ENCODE peak calls at places on chromosome 11, in seven cellular contexts. One of them, this sample, is unnamed.

GRCh38 chr11:76578655-76579046 is 91.9 kb downstream of the LRRC32 start:
- DNase-seq in aorta: peak; percentile 85
- DNase-seq in sigmoid colon: no peak
- DNase-seq in cardiac muscle cell: no peak
- DNase-seq in body of pancreas: peak; percentile 39
- DNase-seq in Peyer's patch: peak; percentile 35
- DNase-seq in GM23338: peak; percentile 39
- DNase-seq in this sample: peak; percentile 14

GRCh38 chr11:15195454-15196200 is 80.9 kb downstream of the INSC start:
- DNase-seq in Peyer's patch: no peak
- DNase-seq in cardiac muscle cell: no peak
- DNase-seq in sigmoid colon: no peak
- DNase-seq in GM23338: no peak
- DNase-seq in aorta: no peak
- DNase-seq in body of pancreas: peak; percentile 75
- DNase-seq in this sample: no peak

GRCh38 chr11:97909544-97910394 is 1111.0 kb upstream of the CNTN5 start:
- DNase-seq in GM23338: no peak
- DNase-seq in sigmoid colon: no peak
- DNase-seq in Peyer's patch: no peak
- DNase-seq in cardiac muscle cell: no peak
- DNase-seq in body of pancreas: no peak
- DNase-seq in aorta: no peak
- DNase-seq in this sample: no peak

GRCh38 chr11:115217726-115218311 is 286.4 kb downstream of the CADM1 start:
- DNase-seq in sigmoid colon: no peak
- DNase-seq in Peyer's patch: no peak
- DNase-seq in cardiac muscle cell: no peak
- DNase-seq in body of pancreas: no peak
- DNase-seq in GM23338: no peak
- DNase-seq in aorta: no peak
- DNase-seq in this sample: no peak

GRCh38 chr11:102603091-102603490 is 22.0 kb downstream of the MMP20 start:
- DNase-seq in GM23338: no peak
- DNase-seq in body of pancreas: peak; percentile 56
- DNase-seq in Peyer's patch: no peak
- DNase-seq in aorta: no peak
- DNase-seq in cardiac muscle cell: peak; percentile 15
- DNase-seq in sigmoid colon: no peak
- DNase-seq in this sample: peak; percentile 95

GRCh38 chr11:57111646-57112045 is 70.1 kb upstream of the LRRC55 start:
- DNase-seq in cardiac muscle cell: no peak
- DNase-seq in GM23338: no peak
- DNase-seq in sigmoid colon: no peak
- DNase-seq in body of pancreas: no peak
- DNase-seq in Peyer's patch: no peak
- DNase-seq in aorta: no peak
- DNase-seq in this sample: no peak

GRCh38 chr11:10117709-10118341 is 176.2 kb downstream of the SBF2 start:
- DNase-seq in Peyer's patch: no peak
- DNase-seq in sigmoid colon: no peak
- DNase-seq in aorta: no peak
- DNase-seq in cardiac muscle cell: no peak
- DNase-seq in GM23338: no peak
- DNase-seq in body of pancreas: no peak
- DNase-seq in this sample: no peak

GRCh38 chr11:1844221-1845094 is 5.7 kb downstream of the TNNI2 start:
- DNase-seq in cardiac muscle cell: no peak
- DNase-seq in GM23338: no peak
- DNase-seq in Peyer's patch: peak; percentile 83
- DNase-seq in sigmoid colon: no peak
- DNase-seq in body of pancreas: no peak
- DNase-seq in aorta: no peak
- DNase-seq in this sample: no peak

GRCh38 chr11:115623021-115623451 is 118.8 kb upstream of the CADM1 start:
- DNase-seq in body of pancreas: peak; percentile 55
- DNase-seq in Peyer's patch: no peak
- DNase-seq in aorta: peak; percentile 91
- DNase-seq in GM23338: no peak
- DNase-seq in cardiac muscle cell: peak; percentile 62
- DNase-seq in sigmoid colon: peak; percentile 89
- DNase-seq in this sample: peak; percentile 75

GRCh38 chr11:36500315-36500721 is 9.8 kb downstream of the TRAF6 start:
- DNase-seq in Peyer's patch: no peak
- DNase-seq in GM23338: no peak
- DNase-seq in aorta: no peak
- DNase-seq in body of pancreas: peak; percentile 43
- DNase-seq in cardiac muscle cell: peak; percentile 32
- DNase-seq in sigmoid colon: no peak
- DNase-seq in this sample: peak; percentile 68

GRCh38 chr11:2516276-2517015 is 71.6 kb downstream of the KCNQ1 start:
- DNase-seq in body of pancreas: no peak
- DNase-seq in Peyer's patch: peak; percentile 15
- DNase-seq in aorta: peak; percentile 23
- DNase-seq in sigmoid colon: no peak
- DNase-seq in GM23338: no peak
- DNase-seq in cardiac muscle cell: no peak
- DNase-seq in this sample: peak; percentile 1

GRCh38 chr11:8032576-8033311 is 45.6 kb downstream of the EIF3F start:
- DNase-seq in aorta: no peak
- DNase-seq in sigmoid colon: no peak
- DNase-seq in cardiac muscle cell: no peak
- DNase-seq in GM23338: peak; percentile 34
- DNase-seq in body of pancreas: no peak
- DNase-seq in Peyer's patch: no peak
- DNase-seq in this sample: no peak

GRCh38 chr11:16791494-16791961 is 53.1 kb downstream of the C11orf58 start:
- DNase-seq in Peyer's patch: no peak
- DNase-seq in body of pancreas: peak; percentile 67
- DNase-seq in aorta: peak; percentile 80
- DNase-seq in cardiac muscle cell: no peak
- DNase-seq in GM23338: no peak
- DNase-seq in sigmoid colon: no peak
- DNase-seq in this sample: peak; percentile 53

GRCh38 chr11:92765418-92765817 is 204.0 kb upstream of the MTNR1B start:
- DNase-seq in sigmoid colon: no peak
- DNase-seq in aorta: no peak
- DNase-seq in GM23338: no peak
- DNase-seq in body of pancreas: no peak
- DNase-seq in cardiac muscle cell: no peak
- DNase-seq in Peyer's patch: no peak
- DNase-seq in this sample: no peak

GRCh38 chr11:92764128-92764527 is 205.3 kb upstream of the MTNR1B start:
- DNase-seq in aorta: no peak
- DNase-seq in Peyer's patch: no peak
- DNase-seq in cardiac muscle cell: no peak
- DNase-seq in sigmoid colon: no peak
- DNase-seq in GM23338: no peak
- DNase-seq in body of pancreas: no peak
- DNase-seq in this sample: no peak

GRCh38 chr11:92765965-92766371 is 203.5 kb upstream of the MTNR1B start:
- DNase-seq in cardiac muscle cell: no peak
- DNase-seq in GM23338: peak; percentile 75
- DNase-seq in aorta: no peak
- DNase-seq in Peyer's patch: no peak
- DNase-seq in sigmoid colon: no peak
- DNase-seq in body of pancreas: peak; percentile 6
- DNase-seq in this sample: no peak

GRCh38 chr11:92759571-92760214 is 209.8 kb upstream of the MTNR1B start:
- DNase-seq in body of pancreas: peak; percentile 10
- DNase-seq in aorta: no peak
- DNase-seq in sigmoid colon: no peak
- DNase-seq in Peyer's patch: no peak
- DNase-seq in GM23338: no peak
- DNase-seq in cardiac muscle cell: no peak
- DNase-seq in this sample: no peak

GRCh38 chr11:92762175-92762574 is 207.3 kb upstream of the MTNR1B start:
- DNase-seq in cardiac muscle cell: no peak
- DNase-seq in GM23338: no peak
- DNase-seq in Peyer's patch: no peak
- DNase-seq in aorta: no peak
- DNase-seq in sigmoid colon: no peak
- DNase-seq in body of pancreas: no peak
- DNase-seq in this sample: no peak
- H3K36me3 ChIP-seq in cardiac muscle cell: no peaks in the 10 kb centered on the region
- H3K36me3 ChIP-seq in GM23338: no peaks in the 10 kb centered on the region
- H3K36me3 ChIP-seq in Peyer's patch: no peaks in the 10 kb centered on the region
- H3K36me3 ChIP-seq in aorta: no peaks in the 10 kb centered on the region
- H3K36me3 ChIP-seq in sigmoid colon: no peaks in the 10 kb centered on the region
- H3K36me3 ChIP-seq in body of pancreas: no peaks in the 10 kb centered on the region
- H3K36me3 ChIP-seq in this sample: no peaks in the 10 kb centered on the region

GRCh38 chr11:134248910-134249480 is 4.2 kb downstream of the THYN1 start:
- DNase-seq in body of pancreas: no peak
- DNase-seq in Peyer's patch: no peak
- DNase-seq in aorta: no peak
- DNase-seq in GM23338: no peak
- DNase-seq in cardiac muscle cell: no peak
- DNase-seq in sigmoid colon: no peak
- DNase-seq in this sample: no peak
- H3K36me3 ChIP-seq in body of pancreas: no peaks in the 10 kb centered on the region
- H3K36me3 ChIP-seq in Peyer's patch: no peaks in the 10 kb centered on the region
- H3K36me3 ChIP-seq in aorta: peaks cover 2% of the 10 kb centered on the region
- H3K36me3 ChIP-seq in GM23338: peaks cover 24% of the 10 kb centered on the region
- H3K36me3 ChIP-seq in cardiac muscle cell: peaks cover 34% of the 10 kb centered on the region
- H3K36me3 ChIP-seq in sigmoid colon: peaks cover 64% of the 10 kb centered on the region
- H3K36me3 ChIP-seq in this sample: peaks cover 12% of the 10 kb centered on the region

DNA sequence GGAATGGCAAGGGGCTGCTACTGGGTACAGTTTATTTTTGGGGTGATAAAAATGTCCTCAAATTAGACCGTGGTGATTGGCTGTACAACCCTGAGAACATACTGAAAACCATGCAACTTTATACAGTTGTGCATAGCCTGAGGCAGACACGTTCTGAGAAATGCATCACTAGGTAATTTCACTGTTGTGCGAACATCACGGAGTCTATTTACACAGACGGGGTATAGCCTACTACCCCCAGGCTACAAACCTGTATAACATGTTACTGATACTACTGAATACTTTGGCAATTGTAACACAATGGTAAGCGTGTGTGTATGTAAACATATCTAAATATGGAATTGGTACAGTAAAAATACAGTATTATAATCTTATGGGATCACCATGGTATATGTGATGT is 23.6 kb downstream of the NARS2 start:
- DNase-seq in cardiac muscle cell: no peak
- DNase-seq in Peyer's patch: no peak
- DNase-seq in sigmoid colon: no peak
- DNase-seq in aorta: no peak
- DNase-seq in body of pancreas: no peak
- DNase-seq in GM23338: no peak
- DNase-seq in this sample: no peak
- H3K36me3 ChIP-seq in cardiac muscle cell: no peaks in the 10 kb centered on the region
- H3K36me3 ChIP-seq in Peyer's patch: no peaks in the 10 kb centered on the region
- H3K36me3 ChIP-seq in sigmoid colon: no peaks in the 10 kb centered on the region
- H3K36me3 ChIP-seq in aorta: peaks cover 3% of the 10 kb centered on the region
- H3K36me3 ChIP-seq in body of pancreas: no peaks in the 10 kb centered on the region
- H3K36me3 ChIP-seq in GM23338: peaks cover 2% of the 10 kb centered on the region
- H3K36me3 ChIP-seq in this sample: peaks cover 15% of the 10 kb centered on the region

DNA sequence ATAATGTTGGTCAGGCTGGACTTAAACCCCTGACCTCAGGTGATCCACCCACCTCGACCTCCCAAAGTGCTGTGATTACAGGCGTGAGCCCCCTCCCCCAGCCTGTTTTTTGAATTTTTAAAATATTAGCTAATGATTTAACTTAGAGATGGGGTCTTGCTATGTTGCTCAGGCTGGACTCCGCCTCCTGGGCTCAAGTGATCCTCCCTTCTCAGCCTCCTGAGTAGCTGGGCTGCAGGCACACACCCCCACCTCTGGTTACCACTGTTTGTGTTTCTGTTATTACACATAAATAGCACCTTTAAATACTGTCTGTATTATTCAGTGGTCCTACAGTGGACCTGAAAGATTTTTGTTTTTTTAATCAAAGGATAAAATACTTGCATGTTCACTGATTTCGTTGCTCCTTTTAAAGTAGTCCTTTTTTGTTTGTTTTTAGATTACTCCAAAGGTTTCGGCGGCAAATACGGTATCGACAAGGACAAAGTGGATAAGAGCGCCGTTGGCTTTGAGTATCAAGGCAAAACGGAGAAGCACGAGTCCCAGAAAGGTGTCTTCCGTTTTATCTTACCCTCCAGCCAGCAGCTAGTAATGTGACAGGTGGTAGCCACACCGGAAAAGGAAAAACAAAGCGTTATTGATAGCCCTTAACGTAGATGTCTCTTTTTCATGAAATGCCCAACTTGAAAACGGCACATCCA is 21.1 kb downstream of the CTTN start:
- DNase-seq in GM23338: no peak
- DNase-seq in cardiac muscle cell: no peak
- DNase-seq in body of pancreas: no peak
- DNase-seq in aorta: no peak
- DNase-seq in sigmoid colon: no peak
- DNase-seq in Peyer's patch: no peak
- DNase-seq in this sample: no peak
- H3K36me3 ChIP-seq in GM23338: peaks cover 72% of the 10 kb centered on the region
- H3K36me3 ChIP-seq in cardiac muscle cell: peaks cover 45% of the 10 kb centered on the region
- H3K36me3 ChIP-seq in body of pancreas: peaks cover 8% of the 10 kb centered on the region
- H3K36me3 ChIP-seq in aorta: peaks cover 13% of the 10 kb centered on the region
- H3K36me3 ChIP-seq in sigmoid colon: peaks cover 90% of the 10 kb centered on the region
- H3K36me3 ChIP-seq in Peyer's patch: no peaks in the 10 kb centered on the region
- H3K36me3 ChIP-seq in this sample: peaks cover 38% of the 10 kb centered on the region

GRCh38 chr11:108142304-108142703 is 20.9 kb downstream of the ACAT1 start:
- DNase-seq in sigmoid colon: no peak
- DNase-seq in aorta: no peak
- DNase-seq in cardiac muscle cell: no peak
- DNase-seq in body of pancreas: peak; percentile 72
- DNase-seq in GM23338: no peak
- DNase-seq in Peyer's patch: no peak
- DNase-seq in this sample: no peak

GRCh38 chr11:108131993-108132392 is 10.6 kb downstream of the ACAT1 start:
- DNase-seq in sigmoid colon: no peak
- DNase-seq in GM23338: no peak
- DNase-seq in aorta: no peak
- DNase-seq in cardiac muscle cell: no peak
- DNase-seq in body of pancreas: no peak
- DNase-seq in Peyer's patch: no peak
- DNase-seq in this sample: no peak

GRCh38 chr11:108135845-108136599 is 14.7 kb downstream of the ACAT1 start:
- DNase-seq in body of pancreas: no peak
- DNase-seq in aorta: no peak
- DNase-seq in sigmoid colon: no peak
- DNase-seq in GM23338: no peak
- DNase-seq in cardiac muscle cell: no peak
- DNase-seq in Peyer's patch: no peak
- DNase-seq in this sample: no peak

GRCh38 chr11:108137212-108137611 is 15.8 kb downstream of the ACAT1 start:
- DNase-seq in cardiac muscle cell: no peak
- DNase-seq in aorta: no peak
- DNase-seq in GM23338: no peak
- DNase-seq in sigmoid colon: no peak
- DNase-seq in body of pancreas: no peak
- DNase-seq in Peyer's patch: no peak
- DNase-seq in this sample: no peak
- H3K36me3 ChIP-seq in cardiac muscle cell: peaks cover 11% of the 10 kb centered on the region
- H3K36me3 ChIP-seq in aorta: peaks cover 9% of the 10 kb centered on the region
- H3K36me3 ChIP-seq in GM23338: peaks cover 4% of the 10 kb centered on the region
- H3K36me3 ChIP-seq in sigmoid colon: peaks cover 34% of the 10 kb centered on the region
- H3K36me3 ChIP-seq in body of pancreas: no peaks in the 10 kb centered on the region
- H3K36me3 ChIP-seq in Peyer's patch: no peaks in the 10 kb centered on the region
- H3K36me3 ChIP-seq in this sample: peaks cover 2% of the 10 kb centered on the region

GRCh38 chr11:95780544-95780943 is 9.0 kb downstream of the FAM76B start:
- DNase-seq in cardiac muscle cell: no peak
- DNase-seq in body of pancreas: no peak
- DNase-seq in sigmoid colon: no peak
- DNase-seq in GM23338: no peak
- DNase-seq in aorta: no peak
- DNase-seq in Peyer's patch: no peak
- DNase-seq in this sample: no peak
- H3K36me3 ChIP-seq in cardiac muscle cell: peaks cover 74% of the 10 kb centered on the region
- H3K36me3 ChIP-seq in body of pancreas: no peaks in the 10 kb centered on the region
- H3K36me3 ChIP-seq in sigmoid colon: peaks cover 26% of the 10 kb centered on the region
- H3K36me3 ChIP-seq in GM23338: peaks cover 71% of the 10 kb centered on the region
- H3K36me3 ChIP-seq in aorta: no peaks in the 10 kb centered on the region
- H3K36me3 ChIP-seq in Peyer's patch: no peaks in the 10 kb centered on the region
- H3K36me3 ChIP-seq in this sample: peaks cover 52% of the 10 kb centered on the region

GRCh38 chr11:68266936-68267880 is 4.6 kb downstream of the C11orf24 start:
- DNase-seq in body of pancreas: no peak
- DNase-seq in sigmoid colon: no peak
- DNase-seq in aorta: no peak
- DNase-seq in Peyer's patch: no peak
- DNase-seq in cardiac muscle cell: no peak
- DNase-seq in GM23338: no peak
- DNase-seq in this sample: no peak
- H3K36me3 ChIP-seq in body of pancreas: peaks cover 3% of the 10 kb centered on the region
- H3K36me3 ChIP-seq in sigmoid colon: peaks cover 44% of the 10 kb centered on the region
- H3K36me3 ChIP-seq in aorta: no peaks in the 10 kb centered on the region
- H3K36me3 ChIP-seq in Peyer's patch: no peaks in the 10 kb centered on the region
- H3K36me3 ChIP-seq in cardiac muscle cell: peaks cover 12% of the 10 kb centered on the region
- H3K36me3 ChIP-seq in GM23338: peaks cover 9% of the 10 kb centered on the region
- H3K36me3 ChIP-seq in this sample: peaks cover 16% of the 10 kb centered on the region